ENCODE peak calls at places on chromosomes 7 and 10, in five cellular contexts. One of them, this sample, is unnamed.

GRCh38 chr7:39910108-39910869 is 39.8 kb upstream of the CDK13 start:
- DNase-seq in suprapubic skin: no peak
- DNase-seq in upper lobe of left lung: no peak
- DNase-seq in sigmoid colon: no peak
- DNase-seq in transverse colon: no peak
- DNase-seq in this sample: no peak

GRCh38 chr7:1571261-1571650 is 1.4 kb upstream of the PSMG3 start:
- DNase-seq in suprapubic skin: no peak
- DNase-seq in upper lobe of left lung: no peak
- DNase-seq in sigmoid colon: no peak
- DNase-seq in transverse colon: no peak
- DNase-seq in this sample: no peak

GRCh38 chr7:112782498-112782897 is 7.7 kb downstream of the TMEM168 start:
- DNase-seq in suprapubic skin: no peak
- DNase-seq in upper lobe of left lung: no peak
- DNase-seq in sigmoid colon: no peak
- DNase-seq in transverse colon: no peak
- DNase-seq in this sample: no peak

GRCh38 chr7:18550574-18550973 is 55.0 kb downstream of the HDAC9 start:
- DNase-seq in suprapubic skin: no peak
- DNase-seq in upper lobe of left lung: no peak
- DNase-seq in sigmoid colon: no peak
- DNase-seq in transverse colon: no peak
- DNase-seq in this sample: no peak

GRCh38 chr10:88256013-88256680 is 327.0 kb downstream of the RNLS start:
- DNase-seq in suprapubic skin: no peak
- DNase-seq in upper lobe of left lung: no peak
- DNase-seq in sigmoid colon: peak; percentile 85
- DNase-seq in transverse colon: no peak
- DNase-seq in this sample: peak; percentile 91

GRCh38 chr7:18290865-18291264 is 204.7 kb upstream of the HDAC9 start:
- DNase-seq in suprapubic skin: no peak
- DNase-seq in upper lobe of left lung: no peak
- DNase-seq in sigmoid colon: no peak
- DNase-seq in transverse colon: no peak
- DNase-seq in this sample: no peak

GRCh38 chr7:157279679-157279972 is 57.2 kb upstream of the DNAJB6 start:
- DNase-seq in suprapubic skin: no peak
- DNase-seq in upper lobe of left lung: no peak
- DNase-seq in sigmoid colon: no peak
- DNase-seq in transverse colon: no peak
- DNase-seq in this sample: no peak

GRCh38 chr10:18079665-18080295 is 60.4 kb upstream of the CACNB2 start:
- DNase-seq in suprapubic skin: no peak
- DNase-seq in upper lobe of left lung: no peak
- DNase-seq in sigmoid colon: no peak
- DNase-seq in transverse colon: no peak
- DNase-seq in this sample: no peak

GRCh38 chr10:74900297-74900696 is 73.9 kb downstream of the KAT6B start:
- DNase-seq in suprapubic skin: no peak
- DNase-seq in upper lobe of left lung: no peak
- DNase-seq in sigmoid colon: no peak
- DNase-seq in transverse colon: peak; percentile 17
- DNase-seq in this sample: no peak

GRCh38 chr7:122305475-122306319 is 1.1 kb upstream of the FEZF1 start:
- DNase-seq in suprapubic skin: no peak
- DNase-seq in upper lobe of left lung: peak; percentile 79
- DNase-seq in sigmoid colon: no peak
- DNase-seq in transverse colon: no peak
- DNase-seq in this sample: no peak

GRCh38 chr7:132464740-132465139 is 111.5 kb downstream of the PLXNA4 start:
- DNase-seq in suprapubic skin: no peak
- DNase-seq in upper lobe of left lung: no peak
- DNase-seq in sigmoid colon: peak; percentile 82
- DNase-seq in transverse colon: no peak
- DNase-seq in this sample: no peak

GRCh38 chr7:125516194-125516593 is 586.6 kb upstream of the POT1 start:
- DNase-seq in suprapubic skin: no peak
- DNase-seq in upper lobe of left lung: no peak
- DNase-seq in sigmoid colon: no peak
- DNase-seq in transverse colon: no peak
- DNase-seq in this sample: no peak

GRCh38 chr10:111875760-111876159 is 307.8 kb downstream of the GPAM start:
- DNase-seq in suprapubic skin: no peak
- DNase-seq in upper lobe of left lung: no peak
- DNase-seq in sigmoid colon: no peak
- DNase-seq in transverse colon: no peak
- DNase-seq in this sample: no peak

GRCh38 chr7:159211540-159212182 is 67.0 kb upstream of the VIPR2 start:
- DNase-seq in suprapubic skin: no peak
- DNase-seq in upper lobe of left lung: peak; percentile 78
- DNase-seq in sigmoid colon: no peak
- DNase-seq in transverse colon: no peak
- DNase-seq in this sample: peak; percentile 47

GRCh38 chr10:99926925-99927718 is 82.6 kb downstream of the DNMBP start:
- DNase-seq in suprapubic skin: no peak
- DNase-seq in upper lobe of left lung: no peak
- DNase-seq in sigmoid colon: peak; percentile 74
- DNase-seq in transverse colon: peak; percentile 76
- DNase-seq in this sample: no peak

GRCh38 chr7:1691096-1691495 is 21.0 kb downstream of the ELFN1 start:
- DNase-seq in suprapubic skin: peak; percentile 35
- DNase-seq in upper lobe of left lung: no peak
- DNase-seq in sigmoid colon: peak; percentile 49
- DNase-seq in transverse colon: no peak
- DNase-seq in this sample: no peak

GRCh38 chr10:9762966-9763656 is 1254.6 kb upstream of the CELF2 start:
- DNase-seq in suprapubic skin: no peak
- DNase-seq in upper lobe of left lung: no peak
- DNase-seq in sigmoid colon: no peak
- DNase-seq in transverse colon: no peak
- DNase-seq in this sample: no peak

GRCh38 chr7:101162551-101163280 is 2.7 kb downstream of the VGF start:
- DNase-seq in suprapubic skin: no peak
- DNase-seq in upper lobe of left lung: peak; percentile 89
- DNase-seq in sigmoid colon: no peak
- DNase-seq in transverse colon: peak; percentile 57
- DNase-seq in this sample: no peak
- H3K4me3 ChIP-seq in suprapubic skin: peak overlapping the region; percentile 47
- H3K4me3 ChIP-seq in upper lobe of left lung: peak overlapping the region; percentile 43
- H3K4me3 ChIP-seq in sigmoid colon: no peak overlapping the region
- H3K4me3 ChIP-seq in transverse colon: peak overlapping the region; percentile 44
- H3K4me3 ChIP-seq in this sample: peak overlapping the region; percentile 47

GRCh38 chr10:127986543-127987466 is 79.9 kb downstream of the PTPRE start:
- DNase-seq in suprapubic skin: no peak
- DNase-seq in upper lobe of left lung: no peak
- DNase-seq in sigmoid colon: peak; percentile 42
- DNase-seq in transverse colon: no peak
- DNase-seq in this sample: no peak
- TF ChIP-seq EP300 in suprapubic skin: no peak
- TF ChIP-seq EP300 in upper lobe of left lung: no peak
- TF ChIP-seq EP300 in sigmoid colon: no peak
- TF ChIP-seq EP300 in transverse colon: no peak
- TF ChIP-seq EP300 in this sample: no peak

DNA sequence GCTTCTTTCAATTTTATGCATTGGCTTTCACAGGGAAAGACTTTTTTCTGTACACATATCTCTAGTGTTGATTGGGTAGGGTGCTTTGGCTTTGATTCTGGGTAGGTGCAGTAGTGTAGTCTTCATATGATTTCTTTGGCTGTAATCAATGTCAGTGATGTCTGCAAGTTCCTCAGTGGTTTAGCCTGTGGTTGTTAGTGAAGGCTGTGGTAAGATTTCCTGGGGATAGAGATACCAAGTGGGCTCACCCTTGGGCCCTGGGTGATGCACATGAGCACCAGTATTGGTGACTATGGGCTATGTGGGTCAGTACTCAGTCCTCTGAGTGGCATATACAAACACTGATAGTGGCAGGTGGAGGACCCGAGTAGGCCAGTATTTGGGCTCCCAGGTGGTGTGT is 13.0 kb downstream of the GIMAP8 start:
- DNase-seq in suprapubic skin: no peak
- DNase-seq in upper lobe of left lung: no peak
- DNase-seq in sigmoid colon: no peak
- DNase-seq in transverse colon: no peak
- DNase-seq in this sample: no peak
- H3K4me3 ChIP-seq in suprapubic skin: no peak overlapping the region
- H3K4me3 ChIP-seq in upper lobe of left lung: no peak overlapping the region
- H3K4me3 ChIP-seq in sigmoid colon: no peak overlapping the region
- H3K4me3 ChIP-seq in transverse colon: no peak overlapping the region
- H3K4me3 ChIP-seq in this sample: no peak overlapping the region

DNA sequence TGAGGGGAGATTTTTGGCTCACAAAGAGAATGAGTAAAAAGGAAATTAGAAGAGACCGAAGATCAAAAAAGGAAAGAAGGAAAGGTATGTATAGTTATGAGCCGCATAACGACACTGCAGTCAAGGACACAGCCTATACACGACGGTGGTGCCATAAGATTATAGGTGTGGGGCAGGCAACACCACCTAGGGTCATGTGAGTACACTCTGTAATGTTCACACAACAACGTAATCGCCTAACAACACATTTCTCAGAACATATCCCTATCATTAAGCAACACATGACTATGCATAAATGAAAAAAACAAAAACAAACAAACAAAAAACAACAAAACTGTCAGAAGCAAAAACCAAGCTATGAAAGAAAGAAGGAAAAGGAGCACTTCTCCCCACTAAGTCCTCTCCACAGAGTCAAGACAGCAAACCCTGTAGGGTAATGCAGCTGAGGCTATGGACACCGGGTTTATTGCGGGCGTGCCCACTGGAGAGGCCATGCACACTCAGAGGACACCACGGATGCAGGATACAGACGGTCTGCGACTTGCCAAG is 45.1 kb downstream of the PIP4K2A start:
- DNase-seq in suprapubic skin: no peak
- DNase-seq in upper lobe of left lung: no peak
- DNase-seq in sigmoid colon: no peak
- DNase-seq in transverse colon: no peak
- DNase-seq in this sample: no peak
- TF ChIP-seq EP300 in suprapubic skin: no peak
- TF ChIP-seq EP300 in upper lobe of left lung: no peak
- TF ChIP-seq EP300 in sigmoid colon: no peak
- TF ChIP-seq EP300 in transverse colon: no peak
- TF ChIP-seq EP300 in this sample: no peak

DNA sequence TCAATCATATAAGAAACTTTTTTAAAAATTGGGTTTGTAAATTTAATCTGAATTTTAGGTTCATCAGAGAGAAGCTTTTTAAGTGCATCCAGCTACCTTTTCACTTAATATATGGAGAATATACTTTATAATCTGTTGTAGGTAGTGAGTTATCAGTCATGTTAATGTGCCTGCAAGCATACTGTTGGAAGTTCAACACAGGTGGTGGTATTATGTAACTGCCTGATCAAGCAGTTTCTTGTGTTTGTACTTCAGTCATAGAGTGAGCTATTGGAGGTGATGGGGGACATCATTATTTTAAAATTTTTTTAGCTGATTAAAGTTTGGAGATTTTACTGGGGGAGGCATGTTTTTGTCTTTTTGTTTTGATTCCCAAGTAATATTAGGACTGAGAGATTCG is 2.5 kb downstream of the TNKS2 start:
- DNase-seq in suprapubic skin: no peak
- DNase-seq in upper lobe of left lung: no peak
- DNase-seq in sigmoid colon: no peak
- DNase-seq in transverse colon: no peak
- DNase-seq in this sample: no peak
- H3K4me3 ChIP-seq in suprapubic skin: peak overlapping the region; percentile 67
- H3K4me3 ChIP-seq in upper lobe of left lung: peak overlapping the region; percentile 93
- H3K4me3 ChIP-seq in sigmoid colon: no peak overlapping the region
- H3K4me3 ChIP-seq in transverse colon: peak overlapping the region; percentile 88
- H3K4me3 ChIP-seq in this sample: peak overlapping the region; percentile 97

DNA sequence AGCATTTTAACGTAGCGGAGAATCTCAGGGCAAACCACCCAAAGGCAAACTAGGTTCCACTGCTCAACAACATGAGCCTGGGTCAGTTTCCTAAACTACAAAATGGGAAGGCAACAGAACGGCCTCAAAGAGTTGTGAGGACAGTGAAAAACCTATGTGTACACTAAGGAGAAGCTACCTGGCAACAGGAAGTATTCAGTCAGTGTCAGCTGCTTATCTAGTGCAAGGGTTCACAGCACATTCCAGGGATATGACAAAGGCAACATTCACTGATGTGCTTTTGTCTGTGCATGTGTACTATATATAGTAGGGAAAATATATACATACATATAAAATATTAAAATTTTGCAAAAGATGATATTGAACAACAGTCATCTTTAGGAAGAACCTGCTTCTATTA is 17.2 kb downstream of the NUDCD3 start:
- DNase-seq in suprapubic skin: no peak
- DNase-seq in upper lobe of left lung: no peak
- DNase-seq in sigmoid colon: no peak
- DNase-seq in transverse colon: no peak
- DNase-seq in this sample: no peak
- TF ChIP-seq EP300 in suprapubic skin: no peak
- TF ChIP-seq EP300 in upper lobe of left lung: no peak
- TF ChIP-seq EP300 in sigmoid colon: no peak
- TF ChIP-seq EP300 in transverse colon: no peak
- TF ChIP-seq EP300 in this sample: no peak

DNA sequence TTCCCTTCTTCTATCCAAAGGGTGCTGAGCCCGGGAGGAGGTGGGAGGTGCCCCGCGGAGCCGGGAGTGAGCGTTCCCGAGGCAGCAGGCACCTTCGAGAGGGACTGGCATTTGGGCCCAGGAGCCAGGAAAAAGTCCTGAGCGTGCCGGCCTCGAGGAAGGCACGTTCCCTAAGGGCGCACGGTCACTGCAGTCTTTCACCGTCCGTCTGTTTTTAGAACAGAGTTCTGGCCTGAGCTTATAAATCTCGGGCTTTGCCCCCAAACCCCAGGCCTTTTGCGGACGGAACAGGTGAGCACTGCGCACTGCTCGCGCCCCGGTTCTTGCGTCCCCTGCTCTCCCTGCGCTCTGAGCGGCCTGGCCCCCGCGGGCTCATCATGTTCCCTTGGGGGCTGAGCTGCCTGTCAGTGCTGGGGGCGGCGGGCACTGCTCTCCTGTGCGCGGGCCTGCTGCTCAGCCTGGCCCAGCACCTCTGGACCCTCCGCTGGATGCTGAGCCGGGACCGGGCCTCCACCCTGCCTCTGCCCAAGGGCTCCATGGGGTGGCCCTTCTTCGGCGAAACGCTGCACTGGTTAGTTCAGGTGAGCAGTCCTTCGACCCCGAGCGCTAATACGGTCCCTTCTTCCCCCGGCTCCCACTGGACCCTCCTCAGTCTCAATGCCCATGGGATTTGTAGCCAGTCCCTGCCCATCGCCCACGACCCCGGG is 442 bp downstream of the CYP26C1 start:
- DNase-seq in suprapubic skin: no peak
- DNase-seq in upper lobe of left lung: peak; percentile 72
- DNase-seq in sigmoid colon: no peak
- DNase-seq in transverse colon: no peak
- DNase-seq in this sample: no peak
- H3K4me3 ChIP-seq in suprapubic skin: peak overlapping the region; percentile 25
- H3K4me3 ChIP-seq in upper lobe of left lung: no peak overlapping the region
- H3K4me3 ChIP-seq in sigmoid colon: no peak overlapping the region
- H3K4me3 ChIP-seq in transverse colon: no peak overlapping the region
- H3K4me3 ChIP-seq in this sample: no peak overlapping the region

GRCh38 chr10:92238586-92239098 is 52.2 kb downstream of the CPEB3 start:
- DNase-seq in suprapubic skin: peak; percentile 89
- DNase-seq in upper lobe of left lung: no peak
- DNase-seq in sigmoid colon: peak; percentile 82
- DNase-seq in transverse colon: peak; percentile 74
- DNase-seq in this sample: no peak
- TF ChIP-seq EP300 in suprapubic skin: no peak
- TF ChIP-seq EP300 in upper lobe of left lung: no peak
- TF ChIP-seq EP300 in sigmoid colon: no peak
- TF ChIP-seq EP300 in transverse colon: no peak
- TF ChIP-seq EP300 in this sample: no peak